ENCODE peak calls at places on chromosome 21, in nine cellular contexts. S is hepatocyte, K is cardiac muscle cell, X is lower lobe of right lung, E is IMR-90, I is heart right ventricle, P is prostate gland, Y is fibroblast of lung, R is upper lobe of right lung. G is an unnamed sample.

GRCh38 chr21:23858878-23859277 is 1748.4 kb downstream of the MRPL39 start:
- DNase-seq in P (no peak), Y (no peak), S (no peak), E (no peak), I (no peak), R (no peak), X (no peak), K (peak; percentile 82), G (no peak)

GRCh38 chr21:28375708-28376385 is 616.8 kb downstream of the LTN1 start:
- DNase-seq in R (no peak), P (no peak), S (no peak), K (no peak), I (no peak), E (peak; percentile 77), X (no peak), Y (peak; percentile 68), G (no peak)

GRCh38 chr21:27225142-27225541 is 258.3 kb upstream of the ADAMTS5 start:
- DNase-seq in E (peak; percentile 57), I (no peak), K (no peak), Y (peak; percentile 17), S (no peak), P (no peak), X (no peak), R (no peak), G (no peak)

GRCh38 chr21:43340491-43341348 is 86.2 kb downstream of the SIK1 start:
- DNase-seq in K (no peak), E (peak; percentile 95), I (no peak), R (no peak), Y (peak; percentile 90), X (no peak), S (peak; percentile 91), P (no peak), G (peak; percentile 89)

GRCh38 chr21:29360799-29361765 is 62.4 kb downstream of the BACH1 start:
- DNase-seq in R (no peak), P (no peak), I (no peak), X (no peak), S (peak; percentile 45), E (peak; percentile 40), Y (no peak), K (no peak), G (peak; percentile 44)

GRCh38 chr21:42683371-42684108 is 30.1 kb downstream of the PDE9A start:
- DNase-seq in I (no peak), X (no peak), R (no peak), E (no peak), P (no peak), S (no peak), K (no peak), Y (no peak), G (no peak)

GRCh38 chr21:18959817-18960216 is 556.2 kb upstream of the TMPRSS15 start:
- DNase-seq in E (no peak), K (no peak), X (no peak), R (no peak), P (no peak), I (no peak), Y (no peak), S (no peak), G (no peak)

GRCh38 chr21:41167348-41168342 is at the start of gene BACE2:
- DNase-seq in P (peak; percentile 89), K (peak; percentile 76), R (peak; percentile 90), S (peak; percentile 91), Y (peak; percentile 79), X (peak; percentile 79), E (peak; percentile 68), I (peak; percentile 85), G (peak; percentile 76)

GRCh38 chr21:26194326-26194725 is 23.8 kb upstream of the APP start:
- DNase-seq in K (no peak), X (no peak), P (no peak), R (no peak), Y (peak; percentile 18), E (no peak), S (no peak), I (no peak), G (no peak)

GRCh38 chr21:30674312-30674711 is 31.6 kb downstream of the KRTAP20-3 start:
- DNase-seq in Y (no peak), E (no peak), X (no peak), R (no peak), S (no peak), K (no peak), P (no peak), I (no peak), G (no peak)

GRCh38 chr21:42397291-42398129 is 1.7 kb upstream of the TMPRSS3 start:
- DNase-seq in E (no peak), R (peak; percentile 38), Y (no peak), P (no peak), S (no peak), I (no peak), X (no peak), K (no peak), G (no peak)

GRCh38 chr21:33896691-33897090 is 18.9 kb downstream of the ATP5PO start:
- DNase-seq in P (no peak), E (no peak), S (no peak), X (no peak), Y (no peak), K (no peak), I (no peak), R (no peak), G (no peak)

GRCh38 chr21:43191971-43192370 is 23.2 kb downstream of the CRYAA start:
- DNase-seq in K (no peak), P (no peak), E (no peak), I (no peak), Y (no peak), S (no peak), R (peak; percentile 6), X (no peak), G (peak; percentile 1)

GRCh38 chr21:33884361-33885157 is 31.0 kb downstream of the ATP5PO start:
- DNase-seq in Y (peak; percentile 85), K (no peak), S (no peak), X (no peak), R (no peak), P (no peak), I (no peak), E (no peak), G (no peak)

GRCh38 chr21:43274022-43274945 is 105.5 kb downstream of the CRYAA start:
- DNase-seq in P (no peak), K (no peak), E (no peak), I (no peak), R (peak; percentile 55), X (peak; percentile 34), S (peak; percentile 64), Y (no peak), G (no peak)

GRCh38 chr21:38258803-38259485 is 2.2 kb downstream of the KCNJ15 start:
- DNase-seq in R (no peak), K (no peak), X (no peak), Y (peak; percentile 91), I (no peak), S (peak; percentile 44), E (peak; percentile 98), P (no peak), G (no peak)
- H3K36me3 ChIP-seq in R (no peaks in the 10 kb centered on the region), K (no peaks in the 10 kb centered on the region), X (no peaks in the 10 kb centered on the region), Y (no peaks in the 10 kb centered on the region), I (no peaks in the 10 kb centered on the region), S (no peaks in the 10 kb centered on the region), E (no peaks in the 10 kb centered on the region), P (no peaks in the 10 kb centered on the region), G (no peaks in the 10 kb centered on the region)

DNA sequence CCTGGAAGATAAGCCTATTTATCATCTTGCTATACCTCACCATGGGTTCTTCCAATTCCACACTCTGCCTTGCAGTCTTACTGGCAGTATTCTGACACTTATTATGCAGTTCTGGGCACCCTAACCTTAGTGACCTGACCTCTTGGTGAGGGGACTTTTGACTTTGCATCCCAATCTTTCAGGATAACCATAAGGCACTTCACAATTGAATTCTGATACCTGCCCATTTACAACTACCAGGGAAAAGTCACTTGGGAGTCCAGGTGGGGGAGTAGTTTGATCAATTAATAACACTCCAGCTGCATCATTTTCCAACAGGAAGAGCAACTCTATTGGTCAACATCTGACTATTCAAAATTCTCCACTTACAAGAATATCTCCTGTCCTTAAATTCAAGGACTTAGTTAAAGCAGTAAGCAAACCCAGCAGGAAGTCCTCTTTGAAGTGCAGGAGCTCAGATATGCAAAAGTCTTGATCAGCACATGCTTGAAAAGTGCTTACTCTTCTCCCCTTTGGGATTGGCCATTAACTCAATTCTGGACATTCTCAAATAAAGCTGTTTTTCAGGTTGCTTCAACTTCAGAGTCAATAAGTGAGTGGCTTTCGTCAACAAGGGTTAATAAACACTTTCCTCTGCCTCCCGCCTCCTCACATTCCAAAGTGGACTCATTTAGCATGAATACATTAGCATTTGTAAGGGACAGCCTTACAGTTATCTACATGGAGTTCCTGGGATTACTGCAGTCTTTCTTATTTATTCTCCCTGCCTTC is 177.4 kb upstream of the NRIP1 start:
- DNase-seq in I (no peak), K (no peak), P (no peak), X (no peak), S (no peak), E (no peak), Y (peak; percentile 29), R (no peak), G (peak; percentile 6)
- TF ChIP-seq CTCF in I (no peak), K (no peak), P (no peak), X (no peak), S (no peak), E (no peak), Y (no peak), R (no peak), G (no peak)

DNA sequence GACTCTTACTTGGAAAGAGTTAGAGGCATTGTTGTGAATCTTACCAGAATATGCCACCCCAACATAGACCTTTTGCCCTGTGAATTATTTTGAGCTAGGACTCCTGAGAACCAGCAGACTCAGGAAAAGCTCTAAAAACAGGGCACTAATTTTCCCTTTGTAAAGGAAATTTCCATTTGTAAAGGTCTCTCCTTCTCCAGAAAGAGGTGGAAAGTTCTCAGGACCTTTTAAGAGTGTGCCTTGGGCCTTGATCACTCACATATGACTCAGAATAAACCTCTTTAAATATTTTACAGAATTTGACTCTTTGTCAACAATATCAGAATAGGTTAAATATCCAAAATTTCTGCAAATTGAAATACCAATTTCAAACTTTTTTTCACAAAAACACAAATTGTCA is 721.8 kb upstream of the NCAM2 start:
- DNase-seq in S (no peak), E (no peak), X (no peak), I (no peak), P (no peak), R (no peak), K (no peak), Y (no peak), G (no peak)
- H3K36me3 ChIP-seq in S (no peaks in the 10 kb centered on the region), E (no peaks in the 10 kb centered on the region), X (no peaks in the 10 kb centered on the region), I (no peaks in the 10 kb centered on the region), P (no peaks in the 10 kb centered on the region), R (no peaks in the 10 kb centered on the region), K (no peaks in the 10 kb centered on the region), Y (no peaks in the 10 kb centered on the region), G (no peaks in the 10 kb centered on the region)

DNA sequence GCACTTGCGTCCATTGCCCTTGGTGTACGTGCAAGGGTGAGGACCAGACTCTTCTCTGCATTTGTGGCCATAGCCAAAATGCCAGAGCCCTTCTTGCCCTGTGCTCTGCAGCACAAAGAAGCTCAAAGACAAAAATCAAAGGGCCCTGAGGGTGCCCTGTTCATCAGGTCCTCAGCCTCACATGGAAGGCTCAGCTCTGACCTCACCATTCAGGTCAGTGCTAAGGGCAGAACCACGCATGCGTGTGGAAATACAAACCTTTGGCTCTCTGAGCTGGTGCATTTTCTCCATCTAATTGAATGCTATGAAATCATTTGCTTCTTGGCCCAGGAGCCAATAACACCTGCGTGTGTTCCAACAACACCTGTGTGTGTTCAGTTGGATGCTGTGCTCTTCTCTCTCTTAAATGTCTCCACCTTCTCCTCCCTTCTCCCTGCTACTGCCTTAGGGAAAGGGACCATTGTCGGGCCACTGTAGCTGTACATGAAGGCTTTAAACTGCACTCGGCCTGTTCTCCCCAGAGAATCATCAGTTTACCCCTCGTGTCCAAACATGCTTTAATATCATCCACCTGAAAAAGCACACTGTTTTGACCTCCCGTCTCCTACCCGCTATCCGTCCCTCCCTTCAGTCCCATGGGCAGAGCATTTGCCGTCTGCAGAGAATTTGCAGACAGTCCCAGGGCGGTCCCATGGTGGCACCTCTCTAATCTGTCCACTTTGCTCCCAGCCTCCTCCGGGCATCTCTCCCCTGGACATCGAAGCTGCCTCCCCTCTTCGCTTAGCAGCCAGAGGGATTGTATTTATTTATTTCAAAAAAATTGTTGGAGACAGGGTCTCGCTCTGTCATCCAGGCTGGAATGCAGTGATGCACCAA is 60.6 kb downstream of the EVA1C start:
- DNase-seq in Y (no peak), P (no peak), S (no peak), I (no peak), R (peak; percentile 27), X (no peak), E (no peak), K (no peak), G (no peak)
- TF ChIP-seq CTCF in Y (no peak), P (no peak), S (no peak), I (no peak), R (no peak), X (no peak), E (no peak), K (no peak), G (no peak)

G was measured in Caco-2.